ENCODE peak calls at places on chromosome X, in five cellular contexts. One of them, this sample, is unnamed.

GRCh38 chrX:152202886-152203285 is 64.5 kb upstream of the MAGEA10 start:
- DNase-seq in HS-5: no peak
- DNase-seq in progenitor cell of endocrine pancreas: no peak
- DNase-seq in MCF 10A: no peak
- DNase-seq in fibroblast of pulmonary artery: no peak
- DNase-seq in this sample: no peak

GRCh38 chrX:25020391-25021131 is 4.8 kb upstream of the ARX start:
- DNase-seq in HS-5: no peak
- DNase-seq in progenitor cell of endocrine pancreas: peak; percentile 71
- DNase-seq in MCF 10A: peak; percentile 11
- DNase-seq in fibroblast of pulmonary artery: no peak
- DNase-seq in this sample: peak; percentile 21

GRCh38 chrX:118189628-118190027 is 73.0 kb upstream of the KLHL13 start:
- DNase-seq in HS-5: no peak
- DNase-seq in progenitor cell of endocrine pancreas: no peak
- DNase-seq in MCF 10A: no peak
- DNase-seq in fibroblast of pulmonary artery: no peak
- DNase-seq in this sample: no peak

GRCh38 chrX:53279296-53280237 is 1.8 kb downstream of the IQSEC2 start:
- DNase-seq in HS-5: no peak
- DNase-seq in progenitor cell of endocrine pancreas: no peak
- DNase-seq in MCF 10A: no peak
- DNase-seq in fibroblast of pulmonary artery: no peak
- DNase-seq in this sample: no peak

GRCh38 chrX:109793191-109793590 is 60.1 kb upstream of the ACSL4 start:
- DNase-seq in HS-5: no peak
- DNase-seq in progenitor cell of endocrine pancreas: no peak
- DNase-seq in MCF 10A: peak; percentile 72
- DNase-seq in fibroblast of pulmonary artery: peak; percentile 9
- DNase-seq in this sample: no peak

GRCh38 chrX:118251251-118251650 is 94.7 kb upstream of the WDR44 start:
- DNase-seq in HS-5: no peak
- DNase-seq in progenitor cell of endocrine pancreas: no peak
- DNase-seq in MCF 10A: no peak
- DNase-seq in fibroblast of pulmonary artery: no peak
- DNase-seq in this sample: no peak

GRCh38 chrX:147848543-147849448 is 62.9 kb upstream of the FMR1 start:
- DNase-seq in HS-5: no peak
- DNase-seq in progenitor cell of endocrine pancreas: no peak
- DNase-seq in MCF 10A: no peak
- DNase-seq in fibroblast of pulmonary artery: no peak
- DNase-seq in this sample: no peak

GRCh38 chrX:3680459-3680858 is 33.0 kb downstream of the PRKX start:
- DNase-seq in HS-5: no peak
- DNase-seq in progenitor cell of endocrine pancreas: no peak
- DNase-seq in MCF 10A: no peak
- DNase-seq in fibroblast of pulmonary artery: no peak
- DNase-seq in this sample: no peak

GRCh38 chrX:149491812-149492211 is 13.3 kb downstream of the IDS start:
- DNase-seq in HS-5: no peak
- DNase-seq in progenitor cell of endocrine pancreas: no peak
- DNase-seq in MCF 10A: no peak
- DNase-seq in fibroblast of pulmonary artery: no peak
- DNase-seq in this sample: peak; percentile 59

GRCh38 chrX:17086317-17086716 is 139.9 kb downstream of the REPS2 start:
- DNase-seq in HS-5: no peak
- DNase-seq in progenitor cell of endocrine pancreas: no peak
- DNase-seq in MCF 10A: no peak
- DNase-seq in fibroblast of pulmonary artery: no peak
- DNase-seq in this sample: no peak

GRCh38 chrX:39903343-39903742 is 194.4 kb downstream of the BCOR start:
- DNase-seq in HS-5: no peak
- DNase-seq in progenitor cell of endocrine pancreas: no peak
- DNase-seq in MCF 10A: peak; percentile 47
- DNase-seq in fibroblast of pulmonary artery: peak; percentile 70
- DNase-seq in this sample: no peak

GRCh38 chrX:21990812-21991211 is 41.3 kb upstream of the PHEX start:
- DNase-seq in HS-5: no peak
- DNase-seq in progenitor cell of endocrine pancreas: no peak
- DNase-seq in MCF 10A: no peak
- DNase-seq in fibroblast of pulmonary artery: no peak
- DNase-seq in this sample: no peak

GRCh38 chrX:132748909-132749308 is 209.5 kb downstream of the HS6ST2 start:
- DNase-seq in HS-5: no peak
- DNase-seq in progenitor cell of endocrine pancreas: no peak
- DNase-seq in MCF 10A: no peak
- DNase-seq in fibroblast of pulmonary artery: no peak
- DNase-seq in this sample: no peak

GRCh38 chrX:154057790-154058189 is 38.1 kb upstream of the IRAK1 start:
- DNase-seq in HS-5: no peak
- DNase-seq in progenitor cell of endocrine pancreas: no peak
- DNase-seq in MCF 10A: no peak
- DNase-seq in fibroblast of pulmonary artery: no peak
- DNase-seq in this sample: no peak

This sample was measured in mucosa of descending colon.